ENCODE peak calls at places on chromosome 3, in seven cellular contexts. X, N, B, K, D, I and E are unnamed samples.

GRCh38 chr3:154115332-154115731 is 5.9 kb upstream of the ARHGEF26 start:
- DNase-seq in I (no peak), N (no peak), K (no peak), X (no peak), D (no peak), B (no peak), E (no peak)

GRCh38 chr3:107752202-107752990 is 229.6 kb downstream of the BBX start:
- DNase-seq in K (peak; percentile 41), X (no peak), N (no peak), D (no peak), I (peak; percentile 71), B (no peak), E (no peak)

GRCh38 chr3:172846103-172846561 is 95.6 kb downstream of the ECT2 start:
- DNase-seq in D (no peak), X (no peak), K (no peak), B (no peak), N (no peak), I (no peak), E (no peak)

GRCh38 chr3:24123596-24123995 is 178.5 kb downstream of the NR1D2 start:
- DNase-seq in D (no peak), I (no peak), B (no peak), K (peak; percentile 6), N (no peak), X (no peak), E (no peak)

GRCh38 chr3:13408890-13409289 is 11.2 kb downstream of the NUP210 start:
- DNase-seq in N (no peak), X (no peak), B (no peak), I (no peak), K (no peak), D (no peak), E (no peak)

GRCh38 chr3:484302-484701 is 287.7 kb downstream of the CHL1 start:
- DNase-seq in X (no peak), I (no peak), B (no peak), D (no peak), N (no peak), K (no peak), E (no peak)

GRCh38 chr3:21672303-21672702 is 78.7 kb downstream of the ZNF385D start:
- DNase-seq in X (no peak), D (no peak), N (no peak), I (no peak), K (peak; percentile 90), B (no peak), E (no peak)

GRCh38 chr3:107429330-107430181 is 52.3 kb downstream of the CCDC54 start:
- DNase-seq in X (peak; percentile 83), D (peak; percentile 79), I (peak; percentile 25), N (peak; percentile 26), K (peak; percentile 87), B (peak; percentile 74), E (peak; percentile 80)

GRCh38 chr3:134457331-134458125 is 28.3 kb downstream of the ANAPC13 start:
- DNase-seq in D (no peak), I (no peak), K (no peak), B (no peak), X (no peak), N (no peak), E (no peak)

GRCh38 chr3:81152156-81152555 is 609.3 kb downstream of the GBE1 start:
- DNase-seq in D (no peak), B (no peak), I (no peak), K (no peak), N (no peak), X (no peak), E (no peak)

GRCh38 chr3:148847351-148847750 is 17.7 kb upstream of the CPA3 start:
- DNase-seq in X (no peak), D (no peak), I (no peak), B (no peak), K (peak; percentile 7), N (no peak), E (no peak)

GRCh38 chr3:20563236-20563635 is 377.2 kb upstream of the SGO1 start:
- DNase-seq in K (no peak), I (no peak), X (no peak), D (no peak), N (no peak), B (no peak), E (no peak)

GRCh38 chr3:77039606-77040553 is at the start of gene ROBO2:
- DNase-seq in K (peak; percentile 2), I (peak; percentile 76), B (peak; percentile 64), D (no peak), N (no peak), X (peak; percentile 90), E (no peak)

GRCh38 chr3:158766364-158766763 is 34.1 kb upstream of the RARRES1 start:
- DNase-seq in K (no peak), D (no peak), B (no peak), X (no peak), I (no peak), N (no peak), E (no peak)

GRCh38 chr3:50242778-50243551 is 7.0 kb downstream of the GNAI2 start:
- DNase-seq in D (peak; percentile 50), B (no peak), N (no peak), X (no peak), I (no peak), K (peak; percentile 72), E (peak; percentile 47)